ENCODE peak calls at places on chromosomes 11 and 22, in ten cellular contexts. W, T, J, Q, N, Z, X, M, D and L are unnamed samples.

GRCh38 chr11:131745405-131745804 is 375.0 kb downstream of the NTM start:
- DNase-seq in W (peak), T (no peak), J (no peak), Q (no peak), N (no peak), Z (no peak), X (no peak), M (no peak), D (peak), L (no peak)

GRCh38 chr11:123545726-123546125 is 108.7 kb downstream of the SCN3B start:
- DNase-seq in W (no peak), T (no peak), J (no peak), Q (no peak), N (no peak), Z (no peak), X (no peak), M (no peak), D (no peak), L (no peak)

GRCh38 chr22:17970205-17970708 is 54.1 kb downstream of the MICAL3 start:
- DNase-seq in W (peak), T (no peak), J (no peak), Q (no peak), N (no peak), Z (peak), X (no peak), M (no peak), D (peak), L (no peak)

GRCh38 chr11:132779487-132779886 is 752.8 kb downstream of the OPCML start:
- DNase-seq in W (peak), T (no peak), J (no peak), Q (no peak), N (no peak), Z (no peak), X (no peak), M (no peak), D (peak), L (no peak)

GRCh38 chr11:110409174-110409573 is 20.6 kb upstream of the FDX1 start:
- DNase-seq in W (no peak), T (no peak), J (no peak), Q (peak), N (no peak), Z (no peak), X (no peak), M (no peak), D (peak), L (no peak)

GRCh38 chr11:107591098-107591445 is at the start of gene ELMOD1:
- DNase-seq in W (peak), T (peak), J (peak), Q (peak), N (peak), Z (peak), X (peak), M (no peak), D (peak), L (no peak)

GRCh38 chr22:50007057-50007511 is 5.5 kb downstream of the IL17REL start:
- DNase-seq in W (no peak), T (no peak), J (no peak), Q (no peak), N (no peak), Z (no peak), X (no peak), M (no peak), D (no peak), L (peak)

GRCh38 chr11:132177106-132177505 is 806.7 kb downstream of the NTM start:
- DNase-seq in W (peak), T (no peak), J (no peak), Q (peak), N (no peak), Z (no peak), X (peak), M (no peak), D (peak), L (no peak)

GRCh38 chr11:101442171-101442570 is 141.6 kb downstream of the TRPC6 start:
- DNase-seq in W (peak), T (no peak), J (no peak), Q (no peak), N (no peak), Z (no peak), X (no peak), M (no peak), D (peak), L (no peak)

GRCh38 chr22:34429314-34429713 is 509.0 kb upstream of the LARGE1 start:
- DNase-seq in W (no peak), T (no peak), J (no peak), Q (peak), N (no peak), Z (no peak), X (no peak), M (no peak), D (no peak), L (no peak)

GRCh38 chr22:38239101-38239761 is 33.6 kb downstream of the TMEM184B start:
- DNase-seq in W (peak), T (no peak), J (no peak), Q (no peak), N (no peak), Z (no peak), X (no peak), M (peak), D (peak), L (peak)

GRCh38 chr11:114412946-114413345 is 12.5 kb downstream of the RBM7 start:
- DNase-seq in W (no peak), T (no peak), J (no peak), Q (no peak), N (no peak), Z (no peak), X (no peak), M (no peak), D (no peak), L (no peak)

GRCh38 chr11:2899080-2899783 is 13.7 kb upstream of the CDKN1C start:
- DNase-seq in W (no peak), T (no peak), J (no peak), Q (peak), N (no peak), Z (no peak), X (no peak), M (no peak), D (no peak), L (peak)

GRCh38 chr11:78000193-78000592 is 5.7 kb upstream of the INTS4 start:
- DNase-seq in W (peak), T (peak), J (peak), Q (peak), N (peak), Z (peak), X (peak), M (peak), D (peak), L (peak)

GRCh38 chr11:12540075-12540685 is 134.0 kb upstream of the TEAD1 start:
- DNase-seq in W (peak), T (no peak), J (no peak), Q (no peak), N (no peak), Z (no peak), X (no peak), M (no peak), D (peak), L (no peak)

GRCh38 chr22:27149886-27150529 is 492.6 kb downstream of the MIAT start:
- DNase-seq in W (no peak), T (no peak), J (no peak), Q (no peak), N (no peak), Z (no peak), X (no peak), M (no peak), D (peak), L (no peak)

GRCh38 chr11:131773626-131774025 is 403.2 kb downstream of the NTM start:
- DNase-seq in W (no peak), T (no peak), J (no peak), Q (no peak), N (no peak), Z (no peak), X (no peak), M (no peak), D (no peak), L (no peak)

GRCh38 chr22:19143967-19144400 is 467 bp downstream of the ESS2 start:
- DNase-seq in W (no peak), T (no peak), J (no peak), Q (no peak), N (no peak), Z (peak), X (no peak), M (no peak), D (peak), L (no peak)

GRCh38 chr11:94835571-94835970 is 67.4 kb downstream of the AMOTL1 start:
- DNase-seq in W (peak), T (no peak), J (no peak), Q (no peak), N (no peak), Z (no peak), X (no peak), M (no peak), D (peak), L (no peak)

GRCh38 chr11:58629857-58630256 is 7.4 kb downstream of the CNTF start:
- DNase-seq in W (peak), T (peak), J (peak), Q (peak), N (peak), Z (peak), X (peak), M (no peak), D (peak), L (no peak)

GRCh38 chr11:103959279-103959930 is 77.0 kb upstream of the DDI1 start:
- DNase-seq in W (peak), T (no peak), J (no peak), Q (no peak), N (peak), Z (no peak), X (no peak), M (no peak), D (peak), L (no peak)

GRCh38 chr22:45284705-45285305 is at the start of gene UPK3A:
- DNase-seq in W (no peak), T (peak), J (peak), Q (peak), N (peak), Z (no peak), X (peak), M (peak), D (no peak), L (peak)

GRCh38 chr11:8075119-8075726 is 5.8 kb upstream of the TUB start:
- DNase-seq in W (no peak), T (no peak), J (no peak), Q (no peak), N (no peak), Z (no peak), X (no peak), M (no peak), D (no peak), L (no peak)

GRCh38 chr22:22787805-22788459 is 99.7 kb upstream of the IGLL5 start:
- DNase-seq in W (peak), T (peak), J (peak), Q (peak), N (peak), Z (peak), X (peak), M (peak), D (peak), L (no peak)

GRCh38 chr11:121024989-121025388 is 1.1 kb downstream of the TBCEL start:
- DNase-seq in W (no peak), T (no peak), J (no peak), Q (peak), N (peak), Z (no peak), X (no peak), M (peak), D (peak), L (no peak)

GRCh38 chr22:48316245-48316875 is 1511.3 kb downstream of the BRD1 start:
- DNase-seq in W (no peak), T (peak), J (no peak), Q (no peak), N (no peak), Z (no peak), X (no peak), M (no peak), D (no peak), L (no peak)

GRCh38 chr11:121534131-121535093 is 81.6 kb upstream of the SORL1-AS1 start:
- DNase-seq in W (peak), T (no peak), J (no peak), Q (no peak), N (no peak), Z (no peak), X (no peak), M (no peak), D (peak), L (peak)

GRCh38 chr22:21624880-21625791 is 4.7 kb downstream of the YDJC start:
- DNase-seq in W (no peak), T (no peak), J (no peak), Q (peak), N (no peak), Z (peak), X (no peak), M (no peak), D (no peak), L (no peak)

GRCh38 chr11:46020084-46020483 is 97.6 kb downstream of the LARGE2 start:
- DNase-seq in W (no peak), T (no peak), J (no peak), Q (no peak), N (no peak), Z (no peak), X (no peak), M (no peak), D (no peak), L (no peak)

GRCh38 chr11:11011617-11012016 is 153.8 kb upstream of the ZBED5 start:
- DNase-seq in W (no peak), T (no peak), J (no peak), Q (no peak), N (no peak), Z (no peak), X (no peak), M (no peak), D (no peak), L (no peak)

GRCh38 chr11:11016123-11016522 is 158.3 kb upstream of the ZBED5 start:
- DNase-seq in W (no peak), T (no peak), J (no peak), Q (peak), N (no peak), Z (no peak), X (no peak), M (no peak), D (no peak), L (no peak)

DNA sequence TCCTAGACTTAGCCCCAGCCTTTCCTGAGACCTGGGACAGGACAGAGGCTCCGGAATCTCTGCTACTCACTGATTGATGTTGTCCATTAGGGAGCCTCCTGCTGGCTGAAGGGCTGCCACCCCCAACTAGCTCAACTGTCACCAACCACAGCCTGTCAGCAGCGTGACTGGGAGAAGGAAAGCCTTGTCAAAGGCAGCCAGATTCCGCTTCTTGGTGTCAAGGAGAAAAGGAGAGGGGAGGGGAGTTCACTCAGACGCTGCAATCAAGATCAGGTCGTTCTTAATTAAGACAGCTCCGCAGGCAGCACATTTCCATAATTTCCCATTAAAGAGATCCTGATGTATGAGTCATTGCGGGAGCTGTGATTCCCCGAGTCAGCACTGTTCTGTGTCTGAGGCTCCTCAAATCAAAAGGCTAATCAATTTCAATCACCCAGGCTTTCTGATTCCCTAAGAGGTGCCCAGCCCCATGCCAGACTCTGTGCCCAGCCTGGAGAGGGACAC is 152.8 kb upstream of the ZBED5 start:
- DNase-seq in W (peak), T (peak), J (peak), Q (no peak), N (no peak), Z (peak), X (peak), M (no peak), D (peak), L (peak)
- TF ChIP-seq CTCF in W (peak), T (peak), J (peak), Q (no peak), N (no peak), Z (peak), X (no peak), M (peak), D (peak), L (peak)

GRCh38 chr11:125626381-125626950 is 1.5 kb downstream of the CHEK1 start:
- DNase-seq in W (no peak), T (no peak), J (no peak), Q (no peak), N (peak), Z (no peak), X (no peak), M (no peak), D (no peak), L (no peak)
- TF ChIP-seq CTCF in W (peak), T (peak), J (peak), Q (peak), N (peak), Z (peak), X (no peak), M (no peak), D (peak), L (no peak)

GRCh38 chr22:39683639-39684038 is 113.1 kb downstream of the CACNA1I start:
- DNase-seq in W (no peak), T (no peak), J (no peak), Q (no peak), N (no peak), Z (no peak), X (no peak), M (no peak), D (no peak), L (no peak)
- TF ChIP-seq CTCF in W (no peak), T (no peak), J (no peak), Q (no peak), N (no peak), Z (no peak), X (no peak), M (no peak), D (no peak), L (no peak)

GRCh38 chr22:31120230-31120629 is 2.5 kb upstream of the INPP5J start:
- DNase-seq in W (no peak), T (no peak), J (no peak), Q (no peak), N (no peak), Z (peak), X (no peak), M (no peak), D (no peak), L (no peak)

GRCh38 chr22:31122196-31122531 is 602 bp upstream of the INPP5J start:
- DNase-seq in W (no peak), T (no peak), J (no peak), Q (no peak), N (no peak), Z (no peak), X (no peak), M (no peak), D (no peak), L (no peak)

GRCh38 chr22:31120642-31121041 is 2.1 kb upstream of the INPP5J start:
- DNase-seq in W (no peak), T (no peak), J (no peak), Q (no peak), N (no peak), Z (no peak), X (no peak), M (no peak), D (no peak), L (no peak)

GRCh38 chr22:31122532-31123291 is at the start of gene INPP5J:
- DNase-seq in W (peak), T (peak), J (peak), Q (no peak), N (no peak), Z (no peak), X (no peak), M (peak), D (peak), L (peak)

GRCh38 chr22:31121403-31121802 is 1.4 kb upstream of the INPP5J start:
- DNase-seq in W (no peak), T (no peak), J (no peak), Q (no peak), N (no peak), Z (no peak), X (no peak), M (no peak), D (no peak), L (no peak)
- TF ChIP-seq CTCF in W (no peak), T (no peak), J (no peak), Q (no peak), N (no peak), Z (no peak), X (no peak), M (no peak), D (no peak), L (no peak)

DNA sequence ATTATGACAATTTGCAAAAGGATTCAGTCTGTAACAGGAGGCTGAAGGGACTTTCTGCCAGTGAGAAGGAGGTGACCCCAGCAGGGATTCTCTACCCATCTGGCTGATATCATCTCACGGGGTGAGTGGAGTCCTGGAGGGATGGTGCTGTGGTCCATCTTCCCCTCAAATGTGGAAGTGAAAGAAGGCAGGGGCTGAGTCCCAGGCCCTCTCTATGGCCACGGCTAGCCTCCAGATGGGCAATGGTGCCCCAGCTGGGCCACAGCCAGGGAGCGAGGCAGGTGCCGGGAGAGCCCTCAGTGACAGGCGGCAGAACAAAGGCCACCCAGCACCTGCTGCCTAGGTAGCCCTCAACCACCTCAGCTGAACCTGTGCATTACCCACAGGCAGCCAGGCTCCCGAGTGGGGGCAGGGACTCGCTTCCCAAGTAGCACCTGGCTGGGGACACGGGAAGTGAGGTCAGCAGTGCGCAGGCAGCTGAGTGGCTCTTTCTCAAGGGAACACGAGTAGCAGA is 6.7 kb downstream of the NECTIN1 start:
- DNase-seq in W (no peak), T (no peak), J (no peak), Q (peak), N (peak), Z (no peak), X (no peak), M (no peak), D (no peak), L (no peak)
- TF ChIP-seq CTCF in W (no peak), T (no peak), J (no peak), Q (no peak), N (no peak), Z (no peak), X (no peak), M (no peak), D (no peak), L (no peak)

GRCh38 chr22:36544107-36544620 is 15.2 kb upstream of the EIF3D start:
- DNase-seq in W (no peak), T (no peak), J (no peak), Q (peak), N (no peak), Z (no peak), X (no peak), M (no peak), D (peak), L (no peak)

GRCh38 chr22:36538529-36538928 is 9.6 kb upstream of the EIF3D start:
- DNase-seq in W (no peak), T (no peak), J (no peak), Q (no peak), N (no peak), Z (no peak), X (no peak), M (no peak), D (no peak), L (no peak)

GRCh38 chr22:36546092-36546804 is 17.3 kb upstream of the EIF3D start:
- DNase-seq in W (peak), T (peak), J (peak), Q (peak), N (peak), Z (peak), X (peak), M (no peak), D (peak), L (peak)

GRCh38 chr22:36540867-36541642 is 12.1 kb upstream of the EIF3D start:
- DNase-seq in W (peak), T (no peak), J (no peak), Q (no peak), N (no peak), Z (no peak), X (no peak), M (no peak), D (peak), L (no peak)

GRCh38 chr22:36541831-36542391 is 12.9 kb upstream of the EIF3D start:
- DNase-seq in W (peak), T (no peak), J (no peak), Q (no peak), N (no peak), Z (peak), X (no peak), M (no peak), D (peak), L (peak)
- TF ChIP-seq CTCF in W (no peak), T (no peak), J (no peak), Q (no peak), N (no peak), Z (no peak), X (no peak), M (no peak), D (no peak), L (no peak)